ENCODE peak calls at places on chromosomes 13 and 19, in six cellular contexts. Y is activated T-cell treated with anti-CD3 and anti-CD28 coated beads, Interleukin-2, amount 50 U/mL, for 1 hour; L is astrocyte of the hippocampus; M is iris pigment epithelial cell; O is hepatocyte; T is DND-41. X is an unnamed sample.

GRCh38 chr19:35518313-35518712 is 4.9 kb upstream of the DMKN start:
- DNase-seq in Y (no peak), L (peak; percentile 86), M (peak; percentile 96), O (peak; percentile 35), T (no peak), X (no peak)

GRCh38 chr13:75468098-75468497 is 13.9 kb downstream of the TBC1D4 start:
- DNase-seq in Y (no peak), L (no peak), M (peak; percentile 66), O (no peak), T (no peak), X (no peak)

GRCh38 chr19:19159534-19159933 is 10.5 kb downstream of the MEF2B start:
- DNase-seq in Y (no peak), L (no peak), M (no peak), O (no peak), T (no peak), X (no peak)

GRCh38 chr13:40666905-40667621 is 622 bp upstream of the FOXO1 start:
- DNase-seq in Y (no peak), L (peak; percentile 51), M (no peak), O (peak; percentile 77), T (no peak), X (no peak)

GRCh38 chr19:5166262-5166661 is 174.3 kb downstream of the PTPRS start:
- DNase-seq in Y (no peak), L (peak; percentile 56), M (peak; percentile 64), O (no peak), T (no peak), X (no peak)

GRCh38 chr19:18697680-18698079 is 14.2 kb downstream of the CRTC1 start:
- DNase-seq in Y (no peak), L (no peak), M (no peak), O (no peak), T (no peak), X (no peak)

GRCh38 chr19:10111405-10111811 is at the start of gene P2RY11:
- DNase-seq in Y (peak; percentile 49), L (no peak), M (no peak), O (no peak), T (no peak), X (peak; percentile 48)

GRCh38 chr19:12880551-12881171 is 588 bp downstream of the DNASE2 start:
- DNase-seq in Y (peak; percentile 39), L (peak; percentile 43), M (no peak), O (peak; percentile 47), T (peak; percentile 29), X (no peak)

GRCh38 chr13:38421590-38422560 is 72.2 kb downstream of the UFM1 start:
- DNase-seq in Y (no peak), L (no peak), M (peak; percentile 90), O (no peak), T (no peak), X (no peak)

GRCh38 chr19:465056-465816 is 4.4 kb upstream of the SHC2 start:
- DNase-seq in Y (no peak), L (no peak), M (no peak), O (no peak), T (no peak), X (no peak)

GRCh38 chr13:49731766-49732165 is 40.5 kb upstream of the EBPL start:
- DNase-seq in Y (no peak), L (peak; percentile 45), M (peak; percentile 85), O (no peak), T (no peak), X (no peak)

GRCh38 chr13:74556002-74556551 is 421.9 kb upstream of the KLF12 start:
- DNase-seq in Y (no peak), L (no peak), M (no peak), O (no peak), T (no peak), X (no peak)

GRCh38 chr19:5738423-5738822 is 18.0 kb downstream of the CATSPERD start:
- DNase-seq in Y (no peak), L (no peak), M (peak; percentile 24), O (no peak), T (no peak), X (no peak)

GRCh38 chr13:104326523-104326922 is 1260.3 kb upstream of the SLC10A2 start:
- DNase-seq in Y (no peak), L (no peak), M (no peak), O (no peak), T (no peak), X (no peak)

GRCh38 chr13:51148952-51149573 is 38.0 kb upstream of the C13orf42 start:
- DNase-seq in Y (no peak), L (peak; percentile 87), M (peak; percentile 75), O (peak; percentile 62), T (no peak), X (no peak)

GRCh38 chr19:50646074-50646807 is 3.0 kb upstream of the C19orf81 start:
- DNase-seq in Y (no peak), L (peak; percentile 16), M (peak; percentile 81), O (peak; percentile 51), T (no peak), X (no peak)

GRCh38 chr19:48478339-48479061 is 9.3 kb downstream of the CYTH2 start:
- DNase-seq in Y (no peak), L (no peak), M (no peak), O (no peak), T (no peak), X (no peak)

GRCh38 chr13:39051157-39051556 is 12.9 kb downstream of the NHLRC3 start:
- DNase-seq in Y (no peak), L (peak; percentile 61), M (peak; percentile 49), O (peak; percentile 43), T (no peak), X (peak; percentile 26)

GRCh38 chr13:44930907-44931676 is 58.2 kb downstream of the NUFIP1 start:
- DNase-seq in Y (no peak), L (peak; percentile 64), M (peak; percentile 46), O (no peak), T (no peak), X (no peak)

GRCh38 chr19:2607712-2608601 is 94.5 kb downstream of the GNG7 start:
- DNase-seq in Y (peak; percentile 79), L (no peak), M (no peak), O (no peak), T (peak; percentile 40), X (peak; percentile 70)